ENCODE peak calls at places on chromosomes 5 and 9, in nine cellular contexts. J is stomach, F is K562, Q is HCT116, A is HepG2, S is transverse colon, P is GM23338, O is H1, Y is suprapubic skin. T is an unnamed sample.

GRCh38 chr5:36950586-36951457 is 74.3 kb downstream of the NIPBL start:
- DNase-seq in J (no peak), F (no peak), Q (no peak), A (no peak), S (no peak), P (no peak), O (no peak), Y (no peak), T (no peak)

GRCh38 chr5:33985447-33985846 is 954 bp upstream of the SLC45A2 start:
- DNase-seq in J (no peak), F (no peak), Q (no peak), A (no peak), S (no peak), P (no peak), O (no peak), Y (no peak), T (no peak)

GRCh38 chr5:58599217-58599616 is 16.3 kb downstream of the RAB3C start:
- DNase-seq in J (no peak), F (no peak), Q (no peak), A (no peak), S (no peak), P (no peak), O (no peak), Y (no peak), T (no peak)

GRCh38 chr9:4366649-4367330 is 66.9 kb upstream of the GLIS3 start:
- DNase-seq in J (peak; percentile 37), F (peak; percentile 25), Q (peak; percentile 32), A (peak; percentile 10), S (peak; percentile 19), P (peak; percentile 78), O (peak; percentile 33), Y (no peak), T (no peak)

GRCh38 chr5:131416729-131417128 is 152.9 kb downstream of the CDC42SE2 start:
- DNase-seq in J (no peak), F (no peak), Q (no peak), A (no peak), S (no peak), P (no peak), O (no peak), Y (no peak), T (no peak)

GRCh38 chr5:2579126-2579525 is 172.4 kb downstream of the IRX2 start:
- DNase-seq in J (no peak), F (no peak), Q (no peak), A (no peak), S (no peak), P (peak; percentile 8), O (no peak), Y (no peak), T (no peak)

GRCh38 chr5:31225118-31225517 is 31.6 kb downstream of the CDH6 start:
- DNase-seq in J (no peak), F (no peak), Q (no peak), A (no peak), S (no peak), P (no peak), O (no peak), Y (no peak), T (no peak)

GRCh38 chr5:135223891-135224625 is 175.0 kb downstream of the MACROH2A1 start:
- DNase-seq in J (peak; percentile 0), F (no peak), Q (no peak), A (no peak), S (peak; percentile 1), P (no peak), O (no peak), Y (peak; percentile 40), T (peak; percentile 27)

GRCh38 chr5:172417983-172418630 is 36.2 kb downstream of the SH3PXD2B start:
- DNase-seq in J (peak; percentile 60), F (no peak), Q (no peak), A (peak; percentile 20), S (peak; percentile 82), P (no peak), O (no peak), Y (peak; percentile 97), T (peak; percentile 12)

GRCh38 chr5:68299105-68299504 is 83.5 kb downstream of the PIK3R1 start:
- DNase-seq in J (no peak), F (no peak), Q (no peak), A (no peak), S (no peak), P (no peak), O (no peak), Y (no peak), T (no peak)

GRCh38 chr5:108726446-108727091 is 21.1 kb upstream of the FER start:
- DNase-seq in J (no peak), F (peak; percentile 42), Q (no peak), A (no peak), S (no peak), P (no peak), O (no peak), Y (no peak), T (no peak)

GRCh38 chr5:92328584-92329259 is 945.6 kb upstream of the ARRDC3 start:
- DNase-seq in J (no peak), F (no peak), Q (no peak), A (no peak), S (no peak), P (no peak), O (no peak), Y (no peak), T (no peak)

GRCh38 chr5:67033893-67034605 is 162.6 kb downstream of the CD180 start:
- DNase-seq in J (no peak), F (no peak), Q (no peak), A (peak; percentile 40), S (no peak), P (no peak), O (no peak), Y (no peak), T (no peak)

GRCh38 chr5:156529902-156530301 is 202.9 kb downstream of the SGCD start:
- DNase-seq in J (no peak), F (no peak), Q (no peak), A (no peak), S (no peak), P (no peak), O (no peak), Y (no peak), T (no peak)

GRCh38 chr9:126546036-126546435 is 67.7 kb upstream of the LMX1B start:
- DNase-seq in J (no peak), F (no peak), Q (no peak), A (no peak), S (no peak), P (no peak), O (no peak), Y (peak; percentile 29), T (peak; percentile 51)

DNA sequence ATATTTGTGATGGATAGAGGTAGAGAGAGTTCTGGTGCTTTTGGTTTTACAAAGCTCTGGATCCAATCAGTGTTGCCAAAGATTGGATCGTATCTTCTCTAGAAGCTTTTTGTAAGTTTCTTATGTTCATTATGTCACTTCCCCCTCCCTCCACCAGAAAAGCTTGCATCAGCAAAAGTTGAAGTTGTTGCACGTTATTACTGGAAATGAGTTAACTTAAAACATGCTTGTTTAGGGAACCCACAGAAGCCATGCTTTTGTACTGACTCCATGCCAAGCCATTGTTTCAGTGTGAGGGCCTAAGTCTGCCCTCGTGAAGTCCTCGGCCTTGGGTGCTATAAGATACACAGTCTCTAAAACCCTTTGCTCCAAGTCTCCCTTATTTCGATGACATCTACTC is 186.6 kb downstream of the ERCC6L2 start:
- DNase-seq in J (no peak), F (no peak), Q (no peak), A (no peak), S (no peak), P (no peak), O (no peak), Y (no peak), T (no peak)
- TF ChIP-seq POLR2AphosphoS5 in J (no peak), F (no peak), Q (no peak), A (no peak), S (no peak), P (no peak), O (no peak), Y (no peak), T (no peak)

DNA sequence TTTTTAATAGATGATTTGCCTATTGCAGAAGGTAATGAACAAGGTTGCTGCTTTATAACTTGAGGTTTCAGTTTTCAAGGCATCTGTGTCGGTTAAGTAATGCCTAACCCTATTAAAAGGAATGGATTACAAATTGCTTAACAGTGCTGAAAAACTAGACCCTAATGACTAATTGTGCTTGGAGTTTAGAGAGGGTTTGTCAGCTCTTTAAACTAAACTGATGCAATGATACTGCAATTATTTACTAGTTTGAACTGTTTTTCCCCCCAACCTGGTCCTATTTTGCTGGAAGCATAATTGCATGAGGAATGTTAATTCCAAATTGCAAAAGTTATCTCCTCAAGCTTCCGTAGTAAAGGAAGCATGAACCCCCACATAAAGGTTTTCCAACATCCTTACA is 39.3 kb upstream of the TLX3 start:
- DNase-seq in J (no peak), F (no peak), Q (peak; percentile 6), A (no peak), S (no peak), P (no peak), O (no peak), Y (no peak), T (no peak)
- H3K4me1 ChIP-seq in J (no peaks in the 10 kb centered on the region), F (no peaks in the 10 kb centered on the region), Q (no peaks in the 10 kb centered on the region), A (no peaks in the 10 kb centered on the region), S (no peaks in the 10 kb centered on the region), P (no peaks in the 10 kb centered on the region), O (no peaks in the 10 kb centered on the region), Y (no peaks in the 10 kb centered on the region), T (no peaks in the 10 kb centered on the region)

DNA sequence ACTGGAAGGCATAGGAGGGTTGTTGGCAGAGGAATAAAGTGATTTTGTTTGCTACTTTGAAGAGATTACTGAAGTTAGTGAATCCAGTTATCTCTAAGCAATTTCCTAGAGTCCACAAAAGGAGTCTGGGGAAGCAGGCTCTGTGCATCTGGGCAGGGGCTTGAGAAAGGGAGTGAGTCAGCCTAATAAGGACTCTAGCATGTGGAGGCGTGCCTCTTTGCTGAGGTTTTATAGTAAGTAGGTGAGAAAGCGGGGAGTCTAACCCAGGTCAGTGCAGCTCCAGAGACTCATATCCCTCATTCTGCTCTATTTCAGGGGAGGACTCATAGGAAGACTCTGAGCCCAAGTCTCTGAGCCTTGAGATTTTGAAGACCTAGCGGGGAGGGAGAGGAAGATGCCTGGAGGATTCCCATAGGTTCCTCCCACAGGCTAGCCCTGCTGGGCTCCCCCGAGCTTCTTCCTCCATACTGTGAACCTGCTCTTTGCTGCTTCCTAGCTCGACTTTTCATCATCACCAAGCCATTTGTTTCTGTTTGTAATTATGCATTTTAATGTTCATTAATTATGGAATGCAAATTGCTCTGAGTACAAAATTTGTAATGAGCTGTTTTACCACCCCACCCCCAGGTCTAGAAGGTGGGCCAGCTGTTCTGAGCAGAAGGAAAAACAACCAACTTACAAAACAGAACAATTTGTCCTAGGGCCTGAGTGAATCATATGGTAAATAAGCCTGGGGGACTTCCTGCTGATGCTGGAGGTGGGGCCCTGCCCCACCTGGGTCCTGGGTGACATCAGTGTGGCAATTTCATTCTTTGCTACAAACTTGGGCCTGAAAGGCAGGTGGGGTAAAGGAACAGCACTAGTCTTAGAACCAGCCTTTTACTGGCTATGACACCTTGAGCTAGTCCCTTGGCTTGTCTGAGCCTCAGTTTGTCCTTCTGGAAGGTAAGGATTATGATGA is 150.2 kb downstream of the TRIM32 start:
- DNase-seq in J (no peak), F (no peak), Q (no peak), A (no peak), S (no peak), P (peak; percentile 28), O (no peak), Y (no peak), T (no peak)
- H3K4me3 ChIP-seq in J (no peak overlapping the region), F (no peak overlapping the region), Q (no peak overlapping the region), A (no peak overlapping the region), S (no peak overlapping the region), P (no peak overlapping the region), O (no peak overlapping the region), Y (no peak overlapping the region), T (no peak overlapping the region)

DNA sequence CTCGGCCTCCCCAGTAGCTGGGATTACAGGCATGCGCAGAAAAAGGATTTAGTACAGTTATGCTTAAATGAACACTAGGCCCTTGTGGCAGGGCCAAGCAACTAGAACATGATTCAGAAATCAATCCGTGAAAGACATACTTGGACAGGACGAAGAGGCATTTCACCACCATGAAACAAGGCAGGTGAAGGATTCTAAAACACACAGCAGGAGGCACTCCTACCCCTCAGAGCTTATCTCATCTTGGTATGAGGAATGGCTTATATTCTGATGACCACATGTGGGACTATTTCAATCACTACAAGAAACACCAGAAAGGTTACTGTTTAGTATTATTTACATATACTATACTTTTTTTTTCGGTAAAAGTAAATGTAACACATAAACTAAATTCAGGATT is 15.7 kb downstream of the OR2S2 start:
- DNase-seq in J (no peak), F (no peak), Q (no peak), A (no peak), S (no peak), P (no peak), O (no peak), Y (no peak), T (no peak)
- TF ChIP-seq POLR2AphosphoS5 in J (no peak), F (no peak), Q (no peak), A (no peak), S (no peak), P (no peak), O (no peak), Y (no peak), T (no peak)

T was measured in spleen.